ENCODE peak calls at places on chromosomes 7 and 10, in eight cellular contexts. P is neural progenitor cell, M is DND-41, Y is Caco-2, X is body of pancreas, D is aorta, S is upper lobe of left lung, L is transverse colon. W is an unnamed sample.

GRCh38 chr7:29365423-29365822 is 170.8 kb downstream of the CHN2 start:
- DNase-seq in L (no peak), M (no peak), D (no peak), S (no peak), X (no peak), Y (no peak), P (no peak), W (no peak)

GRCh38 chr7:77426052-77426404 is 9.9 kb upstream of the GSAP start:
- DNase-seq in L (no peak), P (no peak), D (no peak), Y (no peak), M (no peak), X (no peak), S (no peak), W (no peak)

GRCh38 chr10:115989621-115990020 is 283.4 kb downstream of the GFRA1 start:
- DNase-seq in Y (no peak), L (no peak), S (no peak), M (no peak), X (no peak), P (no peak), D (no peak), W (no peak)

GRCh38 chr7:116707289-116707688 is 35.3 kb downstream of the MET start:
- DNase-seq in D (no peak), P (no peak), L (no peak), S (no peak), X (no peak), Y (no peak), M (no peak), W (no peak)

GRCh38 chr7:132536646-132537395 is 39.4 kb downstream of the PLXNA4 start:
- DNase-seq in S (no peak), X (no peak), L (no peak), D (no peak), Y (no peak), M (no peak), P (no peak), W (no peak)

GRCh38 chr7:113421696-113422330 is 303.5 kb upstream of the SMIM30 start:
- DNase-seq in S (no peak), Y (peak; percentile 84), X (peak; percentile 92), P (peak; percentile 89), L (peak; percentile 77), D (peak; percentile 86), M (peak; percentile 82), W (peak; percentile 53)

GRCh38 chr7:54252256-54253035 is 289.7 kb upstream of the VSTM2A start:
- DNase-seq in D (no peak), L (no peak), X (no peak), Y (no peak), M (no peak), P (peak; percentile 2), S (no peak), W (no peak)

GRCh38 chr10:110350812-110351211 is 46.1 kb upstream of the SMNDC1 start:
- DNase-seq in Y (no peak), M (no peak), D (no peak), P (no peak), X (no peak), L (no peak), S (no peak), W (no peak)

GRCh38 chr10:80538481-80539185 is 931 bp downstream of the SH2D4B start:
- DNase-seq in X (no peak), D (no peak), L (no peak), M (no peak), Y (no peak), S (no peak), P (no peak), W (no peak)

GRCh38 chr10:70106958-70107791 is 25.4 kb downstream of the AIFM2 start:
- DNase-seq in S (no peak), Y (peak; percentile 63), M (peak; percentile 18), X (no peak), L (no peak), D (no peak), P (peak; percentile 76), W (no peak)

GRCh38 chr10:119655566-119656001 is 4.4 kb downstream of the BAG3 start:
- DNase-seq in L (peak; percentile 52), S (no peak), D (no peak), M (no peak), Y (no peak), X (peak; percentile 36), P (no peak), W (peak; percentile 16)

GRCh38 chr7:50960621-50961310 is 178.1 kb upstream of the GRB10 start:
- DNase-seq in M (no peak), S (no peak), D (no peak), P (no peak), X (no peak), Y (no peak), L (no peak), W (no peak)

GRCh38 chr10:126101744-126102143 is 205.4 kb downstream of the FANK1 start:
- DNase-seq in P (no peak), M (no peak), X (peak; percentile 26), L (no peak), Y (no peak), S (no peak), D (no peak), W (no peak)

GRCh38 chr10:126094537-126094936 is 198.2 kb downstream of the FANK1 start:
- DNase-seq in D (no peak), X (no peak), S (no peak), Y (no peak), L (no peak), M (no peak), P (no peak), W (no peak)

GRCh38 chr10:126098216-126098561 is 201.8 kb downstream of the FANK1 start:
- DNase-seq in Y (no peak), X (no peak), S (no peak), L (no peak), D (no peak), P (no peak), M (no peak), W (no peak)

GRCh38 chr10:126092806-126093205 is 196.4 kb downstream of the FANK1 start:
- DNase-seq in P (no peak), M (no peak), X (no peak), Y (no peak), D (no peak), S (no peak), L (no peak), W (no peak)

GRCh38 chr10:126097558-126098215 is 201.3 kb downstream of the FANK1 start:
- DNase-seq in S (no peak), L (no peak), D (no peak), P (no peak), M (no peak), Y (peak; percentile 10), X (no peak), W (no peak)
- H3K27me3 ChIP-seq in S (no peaks in the 10 kb centered on the region), L (no peaks in the 10 kb centered on the region), D (no peaks in the 10 kb centered on the region), P (no peaks in the 10 kb centered on the region), M (peaks cover 11% of the 10 kb centered on the region), Y (no peaks in the 10 kb centered on the region), X (no peaks in the 10 kb centered on the region), W (no peaks in the 10 kb centered on the region)

GRCh38 chr7:22586806-22587180 is 86.8 kb upstream of the STEAP1B start:
- DNase-seq in D (no peak), L (no peak), Y (peak; percentile 70), M (no peak), X (no peak), S (no peak), P (peak; percentile 56), W (no peak)

GRCh38 chr7:22591271-22591670 is 91.3 kb upstream of the STEAP1B start:
- DNase-seq in P (no peak), D (no peak), S (no peak), X (no peak), Y (no peak), L (no peak), M (no peak), W (no peak)

GRCh38 chr7:22587322-22587721 is 87.3 kb upstream of the STEAP1B start:
- DNase-seq in S (no peak), L (no peak), D (no peak), P (no peak), X (no peak), Y (no peak), M (no peak), W (no peak)

GRCh38 chr7:22588396-22588795 is 88.4 kb upstream of the STEAP1B start:
- DNase-seq in Y (no peak), X (no peak), D (no peak), S (no peak), M (no peak), P (no peak), L (no peak), W (no peak)

GRCh38 chr7:22589641-22590141 is 89.7 kb upstream of the STEAP1B start:
- DNase-seq in S (peak; percentile 23), Y (no peak), M (no peak), X (no peak), L (no peak), D (peak; percentile 90), P (peak; percentile 25), W (no peak)
- H3K4me3 ChIP-seq in S (no peak overlapping the region), Y (no peak overlapping the region), M (no peak overlapping the region), X (no peak overlapping the region), L (no peak overlapping the region), D (no peak overlapping the region), P (no peak overlapping the region), W (no peak overlapping the region)

DNA sequence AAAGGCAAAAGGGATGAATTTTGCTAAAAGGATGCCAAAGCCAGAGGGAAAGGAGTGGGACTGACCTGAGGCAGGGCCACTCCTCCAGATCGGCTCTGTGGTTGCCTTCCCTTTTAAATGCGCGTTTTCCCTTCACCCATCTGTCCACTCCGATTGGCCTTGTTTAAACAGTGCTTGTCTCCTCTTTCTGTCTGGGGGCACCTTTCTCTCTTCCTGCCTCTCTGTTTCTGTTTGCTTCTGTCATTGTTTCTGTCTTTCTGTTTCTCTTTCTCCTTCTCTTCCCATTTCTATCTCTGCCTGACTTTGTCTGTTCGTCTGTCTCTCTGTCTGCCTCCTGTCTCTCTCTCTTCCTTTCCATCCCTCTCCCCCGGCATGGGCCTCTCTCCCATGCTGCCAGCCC is 29.6 kb upstream of the HSPB1 start:
- DNase-seq in M (no peak), S (no peak), P (no peak), X (no peak), D (no peak), Y (no peak), L (no peak), W (no peak)
- H3K27me3 ChIP-seq in M (peaks cover 13% of the 10 kb centered on the region), S (no peaks in the 10 kb centered on the region), P (peaks cover 69% of the 10 kb centered on the region), X (no peaks in the 10 kb centered on the region), D (peaks cover under 1% of the 10 kb centered on the region), Y (no peaks in the 10 kb centered on the region), L (peaks cover 74% of the 10 kb centered on the region), W (no peaks in the 10 kb centered on the region)

DNA sequence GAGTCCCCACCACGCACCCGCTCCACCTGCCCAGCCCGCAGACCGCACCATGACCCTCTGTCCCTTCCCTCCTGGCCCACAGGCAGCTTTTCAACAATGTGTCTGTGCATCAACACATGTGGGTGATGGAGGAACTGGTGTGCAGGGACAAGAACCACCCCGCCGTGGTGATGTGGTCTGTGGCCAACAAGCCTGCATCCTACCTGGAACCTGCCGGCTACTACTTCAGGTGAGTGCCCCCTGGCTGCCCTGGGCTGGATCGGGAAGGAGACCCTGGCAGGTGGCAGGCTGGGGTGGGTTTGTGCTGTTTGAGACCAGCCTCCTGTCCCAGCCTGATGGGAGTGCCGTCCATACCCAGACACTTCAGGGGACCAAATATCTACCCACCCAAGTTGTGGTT is 69.6 kb downstream of the ZNF727 start:
- DNase-seq in L (no peak), P (no peak), X (no peak), S (peak; percentile 40), D (peak; percentile 51), Y (no peak), M (no peak), W (no peak)
- H3K4me3 ChIP-seq in L (no peak overlapping the region), P (no peak overlapping the region), X (no peak overlapping the region), S (no peak overlapping the region), D (no peak overlapping the region), Y (no peak overlapping the region), M (no peak overlapping the region), W (no peak overlapping the region)

GRCh38 chr7:5077740-5078139 is 32.1 kb downstream of the RBAK start:
- DNase-seq in Y (no peak), M (no peak), L (no peak), P (no peak), X (no peak), D (peak; percentile 50), S (no peak), W (no peak)
- H3K27me3 ChIP-seq in Y (no peaks in the 10 kb centered on the region), M (peaks cover 4% of the 10 kb centered on the region), L (peaks cover 14% of the 10 kb centered on the region), P (no peaks in the 10 kb centered on the region), X (no peaks in the 10 kb centered on the region), D (no peaks in the 10 kb centered on the region), S (no peaks in the 10 kb centered on the region), W (no peaks in the 10 kb centered on the region)

W was measured in CD8-positive, alpha-beta memory T cell.